ENCODE peak calls at places on chromosomes 13 and 19, in four cellular contexts. C, H, V and W are unnamed samples.

GRCh38 chr19:9917322-9917721 is 19.0 kb downstream of the OLFM2 start:
- DNase-seq in C (peak; percentile 64), H (peak; percentile 57), V (no peak), W (no peak)

GRCh38 chr13:72820156-72820897 is 38.4 kb downstream of the PIBF1 start:
- DNase-seq in C (no peak), H (no peak), V (no peak), W (no peak)

GRCh38 chr19:42653841-42654240 is 59.1 kb upstream of the CEACAM8 start:
- DNase-seq in C (no peak), H (no peak), V (no peak), W (no peak)

GRCh38 chr19:19821366-19822147 is at the start of gene ZNF506:
- DNase-seq in C (peak; percentile 99), H (peak; percentile 99), V (peak; percentile 99), W (peak; percentile 100)

GRCh38 chr19:41933693-41934426 is 5.6 kb upstream of the ERFL start:
- DNase-seq in C (no peak), H (no peak), V (no peak), W (no peak)

GRCh38 chr13:109427695-109428094 is 358.7 kb downstream of the IRS2 start:
- DNase-seq in C (no peak), H (no peak), V (no peak), W (no peak)

GRCh38 chr13:74325106-74325505 is 190.9 kb upstream of the KLF12 start:
- DNase-seq in C (no peak), H (peak; percentile 18), V (no peak), W (no peak)

GRCh38 chr13:75760182-75760981 is 124.3 kb downstream of the LMO7 start:
- DNase-seq in C (no peak), H (peak; percentile 40), V (no peak), W (no peak)

GRCh38 chr13:67880916-67881315 is 650.8 kb upstream of the PCDH9 start:
- DNase-seq in C (no peak), H (no peak), V (no peak), W (no peak)

GRCh38 chr13:33381906-33382305 is 96.4 kb upstream of the STARD13 start:
- DNase-seq in C (no peak), H (no peak), V (no peak), W (no peak)

GRCh38 chr13:23159205-23159586 is 21.6 kb upstream of the SGCG start:
- DNase-seq in C (peak; percentile 74), H (peak; percentile 66), V (peak; percentile 47), W (peak; percentile 49)

DNA sequence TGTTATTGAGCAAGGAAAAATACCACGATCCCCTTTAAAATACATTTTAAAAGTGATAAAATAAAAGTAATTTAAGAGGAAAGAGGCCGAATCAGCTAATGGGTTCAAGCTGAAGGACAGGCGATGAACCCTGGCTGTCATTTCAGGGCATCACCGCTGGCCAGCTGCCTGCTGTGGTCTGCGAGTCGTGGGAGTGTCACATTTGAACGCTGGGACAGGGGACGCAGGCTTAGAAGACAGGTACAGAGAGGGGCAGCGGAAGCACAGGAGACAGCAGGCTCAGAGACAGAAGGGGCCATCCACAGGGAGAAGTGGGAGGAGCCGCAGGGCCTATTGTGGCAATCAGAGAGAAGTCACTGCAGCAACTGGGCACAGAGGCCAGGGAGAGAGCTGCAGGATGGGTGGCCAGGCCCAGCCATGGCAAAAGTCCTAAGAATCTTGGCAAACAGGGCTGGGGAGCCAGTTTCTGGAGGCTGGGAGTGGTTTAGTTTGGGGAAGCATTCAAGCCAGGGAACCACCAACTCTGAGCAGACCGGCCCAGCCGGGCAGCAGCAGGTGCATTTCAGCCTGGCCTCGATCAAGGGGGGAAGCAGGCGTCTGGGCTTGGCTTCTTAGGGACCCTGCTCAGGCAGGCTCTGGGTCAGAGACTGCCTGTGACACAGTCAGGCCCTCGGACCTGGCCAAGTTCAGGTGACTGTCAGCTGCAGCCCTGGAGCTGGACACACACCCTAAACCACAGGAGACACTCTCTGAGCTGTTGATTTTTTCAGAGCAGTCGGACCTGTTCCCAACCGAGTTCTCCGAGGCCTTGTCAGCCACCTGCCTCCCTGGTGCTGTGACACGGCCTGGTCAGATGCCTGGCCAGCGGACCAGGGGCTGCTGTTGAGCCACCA is 11.9 kb downstream of the SH3GL1 start:
- DNase-seq in C (no peak), H (no peak), V (peak; percentile 61), W (no peak)
- H3K4me1 ChIP-seq in C (peaks cover 43% of the 10 kb centered on the region), H (peaks cover 44% of the 10 kb centered on the region), V (peaks cover 66% of the 10 kb centered on the region), W (peaks cover 88% of the 10 kb centered on the region)

DNA sequence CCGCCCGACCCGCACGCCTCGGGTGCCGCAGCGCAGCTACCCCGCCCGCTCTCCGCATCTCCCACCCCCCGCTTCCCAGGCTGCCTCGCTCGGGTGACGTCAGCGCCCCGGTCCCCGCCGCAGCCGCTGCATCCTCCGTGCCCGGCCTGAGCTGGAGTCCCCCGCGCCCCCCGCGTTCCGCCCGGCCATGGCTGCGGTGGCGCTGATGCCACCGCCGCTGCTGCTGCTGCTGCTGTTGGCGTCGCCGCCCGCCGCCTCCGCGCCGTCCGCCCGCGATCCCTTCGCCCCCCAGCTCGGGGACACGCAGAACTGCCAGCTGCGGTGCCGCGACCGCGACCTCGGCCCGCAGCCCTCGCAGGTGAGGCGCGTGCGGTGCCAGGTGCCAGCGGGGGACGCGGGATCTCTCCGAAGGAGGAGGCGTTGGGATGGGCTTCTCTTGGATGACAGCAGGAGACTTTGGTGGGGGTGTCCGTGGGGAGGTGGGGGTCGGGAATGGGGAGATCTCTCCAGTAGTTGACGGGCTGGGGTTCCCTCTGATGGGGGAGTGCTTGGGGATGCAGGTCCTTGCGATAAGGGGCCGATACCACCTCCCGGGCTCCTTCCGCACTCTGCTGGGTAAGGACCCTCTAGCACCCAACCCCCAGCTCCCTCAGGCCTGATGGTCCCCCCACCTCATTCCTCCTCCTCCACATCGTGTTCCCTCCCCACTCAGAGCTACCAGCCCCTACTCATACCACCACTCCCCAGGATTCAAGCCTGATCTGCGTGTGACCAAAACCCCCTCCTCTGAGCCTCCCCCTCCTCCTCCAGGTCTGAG is at the start of gene TMEM59L:
- DNase-seq in C (no peak), H (peak; percentile 41), V (no peak), W (no peak)
- H3K4me3 ChIP-seq in C (peak within 1 kb of the TSS; percentile 57), H (peak within 1 kb of the TSS; percentile 45), V (peak within 1 kb of the TSS; percentile 56), W (peak within 1 kb of the TSS; percentile 24)

DNA sequence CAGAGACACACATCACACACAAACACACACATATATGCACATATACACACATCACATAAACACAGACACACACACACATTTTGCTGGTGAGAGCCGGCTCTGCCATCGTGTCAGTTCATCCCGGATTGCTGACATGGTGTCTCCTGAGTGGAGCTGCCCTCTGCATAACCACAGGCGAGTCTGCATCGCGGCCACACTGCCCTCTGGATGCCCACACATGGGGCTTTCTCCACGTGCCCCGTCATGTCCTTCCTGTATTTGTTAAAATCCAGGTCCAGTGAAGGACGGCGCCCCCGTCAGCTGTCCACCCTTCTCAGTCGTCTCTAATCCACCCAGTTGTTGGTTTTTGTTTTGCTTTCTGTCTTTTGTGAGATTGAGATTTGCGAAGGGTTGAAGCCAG is 52.6 kb upstream of the F7 start:
- DNase-seq in C (no peak), H (no peak), V (no peak), W (no peak)
- H3K4me1 ChIP-seq in C (peaks cover 8% of the 10 kb centered on the region), H (no peaks in the 10 kb centered on the region), V (peaks cover 6% of the 10 kb centered on the region), W (peaks cover 6% of the 10 kb centered on the region)

GRCh38 chr19:48568345-48568886 is 16.4 kb downstream of the SULT2B1 start:
- DNase-seq in C (peak; percentile 90), H (peak; percentile 23), V (peak; percentile 93), W (peak; percentile 68)
- H3K4me3 ChIP-seq in C (no peak overlapping the region), H (no peak overlapping the region), V (no peak overlapping the region), W (no peak overlapping the region)

GRCh38 chr13:64480206-64480605 is 2749.9 kb downstream of the PCDH9 start:
- DNase-seq in C (no peak), H (no peak), V (no peak), W (no peak)
- H3K4me1 ChIP-seq in C (no peaks in the 10 kb centered on the region), H (no peaks in the 10 kb centered on the region), V (no peaks in the 10 kb centered on the region), W (no peaks in the 10 kb centered on the region)